ENCODE peak calls at places on chromosomes 1 and 21, in six cellular contexts. R, G, I, P, M and S are unnamed samples.
A peak's percentile ranks its signal among the peaks of the same experiment; 100 is the strongest.

GRCh38 chr1:109928591-109929111 is 18.0 kb downstream of the CSF1 start:
- DNase-seq in G (no peak), P (peak; percentile 67), M (no peak), R (peak; percentile 67), I (no peak), S (peak; percentile 15)

GRCh38 chr1:186440584-186440983 is 20.3 kb downstream of the PDC start:
- DNase-seq in I (no peak), P (peak; percentile 37), M (no peak), G (no peak), R (no peak), S (peak; percentile 49)

GRCh38 chr1:19453843-19454242 is 31.5 kb downstream of the CAPZB start:
- DNase-seq in M (no peak), R (no peak), P (no peak), G (no peak), I (no peak), S (no peak)

GRCh38 chr1:2382621-2383361 is 8.6 kb downstream of the MORN1 start:
- DNase-seq in P (no peak), M (no peak), R (no peak), I (peak; percentile 56), G (peak; percentile 47), S (peak; percentile 42)

GRCh38 chr1:44733365-44733764 is 2.4 kb upstream of the RNU5D-1 start:
- DNase-seq in P (peak; percentile 77), M (no peak), G (no peak), I (no peak), R (no peak), S (no peak)

GRCh38 chr1:114468710-114469468 is 42.1 kb downstream of the TRIM33 start:
- DNase-seq in G (no peak), I (no peak), M (no peak), P (peak; percentile 23), R (no peak), S (peak; percentile 49)

GRCh38 chr21:27645285-27645684 is 678.4 kb upstream of the ADAMTS5 start:
- DNase-seq in I (no peak), M (no peak), P (peak; percentile 47), R (no peak), G (no peak), S (no peak)

GRCh38 chr1:20484526-20485462 is 1.2 kb downstream of the CAMK2N1 start:
- DNase-seq in M (no peak), P (no peak), R (peak; percentile 27), I (no peak), G (no peak), S (no peak)

GRCh38 chr1:91537281-91538069 is 36.8 kb downstream of the CDC7 start:
- DNase-seq in R (no peak), G (no peak), M (no peak), I (no peak), P (peak; percentile 91), S (no peak)

GRCh38 chr1:230552880-230553279 is 89.4 kb upstream of the COG2 start:
- DNase-seq in P (no peak), I (no peak), R (no peak), G (no peak), M (no peak), S (no peak)

GRCh38 chr1:41536296-41536695 is 51.8 kb upstream of the EDN2 start:
- DNase-seq in I (peak; percentile 7), M (no peak), R (no peak), G (no peak), P (no peak), S (no peak)

GRCh38 chr1:14790967-14791366 is 192.5 kb downstream of the KAZN start:
- DNase-seq in R (no peak), G (no peak), I (no peak), M (no peak), P (no peak), S (no peak)

GRCh38 chr1:14788065-14788464 is 189.6 kb downstream of the KAZN start:
- DNase-seq in G (no peak), M (no peak), P (no peak), R (no peak), I (no peak), S (no peak)

GRCh38 chr1:14786104-14786675 is 187.7 kb downstream of the KAZN start:
- DNase-seq in G (no peak), P (no peak), R (no peak), I (no peak), M (no peak), S (no peak)

GRCh38 chr1:14784790-14785773 is 186.6 kb downstream of the KAZN start:
- DNase-seq in R (no peak), I (no peak), M (no peak), P (no peak), G (no peak), S (no peak)

GRCh38 chr1:14787604-14788003 is 189.1 kb downstream of the KAZN start:
- DNase-seq in G (peak; percentile 40), I (no peak), P (no peak), R (no peak), M (no peak), S (peak; percentile 70)
- TF ChIP-seq CTCF in G (no peak), I (no peak), P (no peak), R (no peak), M (no peak), S (no peak)

DNA sequence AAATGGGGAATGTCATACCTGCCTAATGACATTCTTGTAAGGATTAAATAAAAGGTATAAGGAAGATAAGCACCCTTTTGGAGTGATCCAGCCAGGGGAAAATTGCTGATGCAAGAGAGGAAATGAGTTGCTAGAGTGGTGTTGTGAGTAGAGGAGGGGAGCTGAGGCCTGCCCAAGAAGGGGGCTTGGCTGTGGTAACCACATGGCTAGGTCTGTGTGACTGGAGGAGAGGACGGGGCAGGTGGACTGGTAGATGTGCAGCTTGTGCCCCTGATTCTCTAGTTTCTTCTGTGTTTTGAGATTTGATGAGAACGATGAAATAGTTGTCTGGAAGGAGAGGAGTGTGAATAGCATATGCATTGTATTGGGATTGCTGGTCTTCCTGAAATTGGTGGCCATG is 6.6 kb downstream of the TXLNA start:
- DNase-seq in R (no peak), M (no peak), G (no peak), P (no peak), I (no peak), S (no peak)
- H3K27ac ChIP-seq in R (no peak overlapping the region), M (no peak overlapping the region), G (no peak overlapping the region), P (peak overlapping the region; percentile 77), I (no peak overlapping the region), S (peak overlapping the region; percentile 39)

DNA sequence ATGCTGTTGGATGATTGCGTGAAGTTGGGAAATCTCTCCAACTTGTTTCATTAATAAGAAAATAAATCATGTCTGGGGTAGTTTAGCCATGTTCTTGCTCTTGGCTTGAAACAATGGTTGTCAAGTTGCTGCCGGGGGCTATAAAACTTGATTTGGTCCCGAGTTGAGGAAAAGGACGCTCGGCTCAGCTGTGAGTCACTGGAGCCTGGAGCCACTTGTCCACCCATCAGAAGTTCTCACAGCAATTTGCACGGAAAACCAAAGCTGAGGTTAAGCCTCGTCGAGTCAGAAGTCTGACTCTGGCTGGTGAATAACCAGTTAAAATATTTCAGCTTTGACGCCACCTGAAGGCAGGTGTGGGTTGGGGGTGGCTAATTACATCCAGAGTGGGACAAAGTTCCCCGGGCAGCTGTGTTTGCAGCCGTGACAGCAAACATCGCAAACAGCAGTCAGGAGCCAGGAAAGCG is 19.7 kb upstream of the RIPK4 start:
- DNase-seq in G (no peak), P (peak; percentile 12), I (no peak), M (no peak), R (no peak), S (peak; percentile 87)
- TF ChIP-seq CTCF in G (no peak), P (no peak), I (no peak), M (no peak), R (no peak), S (no peak)

DNA sequence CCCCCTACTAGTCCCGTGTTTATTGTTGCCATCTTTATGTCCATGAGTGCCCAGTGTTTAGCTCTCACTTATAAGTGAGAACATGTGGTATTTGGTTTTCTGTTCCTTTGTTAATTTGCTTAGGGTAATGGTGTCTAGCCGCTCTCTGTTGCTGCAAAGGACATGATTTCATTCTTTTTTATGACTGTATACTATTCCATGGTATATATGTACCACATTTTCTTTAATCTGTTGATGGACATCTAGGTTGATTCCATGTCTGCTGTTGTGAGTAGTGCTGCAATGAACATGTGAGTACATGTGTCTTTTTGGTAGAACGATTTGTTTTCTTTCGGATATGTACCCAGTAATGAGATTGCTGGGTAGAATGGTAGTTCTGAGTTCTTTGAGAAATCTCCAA is 44.2 kb upstream of the METTL18 start:
- DNase-seq in I (no peak), M (no peak), R (no peak), P (no peak), G (no peak), S (no peak)
- H3K27ac ChIP-seq in I (no peak overlapping the region), M (no peak overlapping the region), R (no peak overlapping the region), P (no peak overlapping the region), G (no peak overlapping the region), S (no peak overlapping the region)

GRCh38 chr1:183471748-183472487 is 381 bp upstream of the SMG7 start:
- DNase-seq in P (peak; percentile 98), M (peak; percentile 96), I (peak; percentile 97), R (peak; percentile 99), G (peak; percentile 96), S (peak; percentile 94)
- TF ChIP-seq CTCF in P (no peak), M (no peak), I (peak; percentile 18), R (no peak), G (no peak), S (no peak)

GRCh38 chr21:45322960-45323461 is 35.3 kb upstream of the POFUT2 start:
- DNase-seq in R (no peak), P (no peak), M (no peak), G (peak; percentile 54), I (peak; percentile 48), S (no peak)
- H3K27ac ChIP-seq in R (peak overlapping the region; percentile 23), P (no peak overlapping the region), M (peak overlapping the region; percentile 68), G (peak overlapping the region; percentile 37), I (no peak overlapping the region), S (no peak overlapping the region)

GRCh38 chr1:243708210-243708609 is 141.8 kb downstream of the AKT3 start:
- DNase-seq in I (no peak), P (no peak), M (no peak), G (no peak), R (no peak), S (peak; percentile 5)
- TF ChIP-seq CTCF in I (no peak), P (peak; percentile 42), M (peak; percentile 60), G (no peak), R (peak; percentile 18), S (peak; percentile 39)

GRCh38 chr1:154812911-154813816 is 56.9 kb downstream of the KCNN3 start:
- DNase-seq in G (no peak), I (no peak), P (peak; percentile 18), M (no peak), R (no peak), S (peak; percentile 94)
- H3K27ac ChIP-seq in G (no peak overlapping the region), I (peak overlapping the region; percentile 24), P (no peak overlapping the region), M (no peak overlapping the region), R (peak overlapping the region; percentile 76), S (peak overlapping the region; percentile 68)

DNA sequence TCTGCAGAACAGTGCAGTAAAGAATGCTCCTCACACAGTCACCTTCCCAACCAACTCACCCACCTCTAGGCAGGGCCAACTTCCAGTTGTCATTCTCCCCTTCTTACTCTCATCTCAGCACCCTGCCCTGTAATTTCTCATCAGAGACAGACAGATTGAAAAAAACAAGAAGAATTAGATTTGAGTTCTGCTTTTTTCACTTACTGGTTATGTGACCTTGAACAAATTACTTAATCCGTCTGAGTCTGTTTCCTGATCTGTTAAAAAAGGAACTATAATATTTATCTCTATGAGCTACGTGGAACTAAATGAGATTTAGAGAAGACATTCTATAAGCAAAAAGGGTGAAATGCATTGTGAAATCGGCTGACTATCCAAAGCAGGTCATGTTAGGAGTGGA is 330.3 kb downstream of the ZNF326 start:
- DNase-seq in P (no peak), R (no peak), M (no peak), I (no peak), G (no peak), S (no peak)
- TF ChIP-seq CTCF in P (no peak), R (no peak), M (no peak), I (no peak), G (no peak), S (no peak)